ENCODE peak calls at places on chromosomes 12 and 14, in nine cellular contexts. D is PC-3, P is IMR-90, M is A549, E is SK-N-SH, A is neuronal stem cell, T is HCT116, V is GM23338, H is neural progenitor cell. L is an unnamed sample.
A peak's percentile ranks its signal among the peaks of the same experiment; 100 is the strongest.

GRCh38 chr12:84038241-84038640 is 874.4 kb downstream of the SLC6A15 start:
- DNase-seq in D (no peak), P (no peak), M (no peak), E (no peak), A (peak; percentile 26), T (no peak), V (peak; percentile 1), H (peak; percentile 79), L (no peak)

GRCh38 chr12:49019435-49020317 is 1.1 kb upstream of the PRKAG1 start:
- DNase-seq in D (peak; percentile 41), P (peak; percentile 23), M (peak; percentile 67), E (peak; percentile 74), A (no peak), T (no peak), V (peak; percentile 78), H (peak; percentile 38), L (no peak)

GRCh38 chr12:50551866-50552265 is 47.1 kb downstream of the DIP2B start:
- DNase-seq in D (no peak), P (no peak), M (no peak), E (no peak), A (no peak), T (no peak), V (no peak), H (no peak), L (no peak)

GRCh38 chr12:34372003-34372402 is 349.7 kb downstream of the ALG10 start:
- DNase-seq in D (no peak), P (no peak), M (no peak), E (no peak), A (no peak), T (no peak), V (no peak), H (no peak), L (no peak)

GRCh38 chr12:81627336-81628189 is 131.6 kb downstream of the PPFIA2 start:
- DNase-seq in D (peak; percentile 60), P (peak; percentile 36), M (peak; percentile 65), E (peak; percentile 26), A (peak; percentile 20), T (peak; percentile 52), V (peak; percentile 75), H (peak; percentile 63), L (peak; percentile 38)

GRCh38 chr14:32013083-32013482 is 64.0 kb upstream of the ARHGAP5 start:
- DNase-seq in D (no peak), P (no peak), M (peak; percentile 56), E (no peak), A (no peak), T (no peak), V (peak; percentile 75), H (peak; percentile 44), L (no peak)

GRCh38 chr14:69525896-69526295 is 41.4 kb downstream of the PLEKHD1 start:
- DNase-seq in D (no peak), P (no peak), M (no peak), E (no peak), A (no peak), T (no peak), V (no peak), H (no peak), L (no peak)

GRCh38 chr14:68246074-68246980 is 426.7 kb downstream of the RAD51B start:
- DNase-seq in D (peak; percentile 48), P (no peak), M (no peak), E (no peak), A (no peak), T (no peak), V (no peak), H (no peak), L (peak; percentile 71)

GRCh38 chr12:16586350-16587109 is 19.4 kb downstream of the LMO3 start:
- DNase-seq in D (no peak), P (peak; percentile 64), M (no peak), E (no peak), A (no peak), T (no peak), V (no peak), H (no peak), L (peak; percentile 89)

GRCh38 chr12:6076776-6077700 is 47.4 kb downstream of the VWF start:
- DNase-seq in D (no peak), P (no peak), M (no peak), E (no peak), A (no peak), T (no peak), V (no peak), H (no peak), L (no peak)

GRCh38 chr12:108179305-108179704 is 50.2 kb downstream of the WSCD2 start:
- DNase-seq in D (no peak), P (no peak), M (no peak), E (no peak), A (no peak), T (no peak), V (no peak), H (no peak), L (no peak)

GRCh38 chr14:55028066-55028465 is 1.0 kb downstream of the SOCS4 start:
- DNase-seq in D (peak; percentile 29), P (peak; percentile 11), M (no peak), E (peak; percentile 11), A (no peak), T (no peak), V (no peak), H (no peak), L (no peak)

GRCh38 chr14:55297611-55298323 is 26.5 kb downstream of the FBXO34 start:
- DNase-seq in D (peak; percentile 72), P (no peak), M (peak; percentile 42), E (no peak), A (no peak), T (no peak), V (peak; percentile 27), H (no peak), L (no peak)

GRCh38 chr12:93137656-93138612 is 208.8 kb upstream of the EEA1 start:
- DNase-seq in D (peak; percentile 96), P (peak; percentile 90), M (peak; percentile 60), E (no peak), A (no peak), T (peak; percentile 0), V (no peak), H (no peak), L (peak; percentile 87)

GRCh38 chr12:6222009-6222702 is 22.0 kb downstream of the CD9 start:
- DNase-seq in D (peak; percentile 75), P (no peak), M (no peak), E (no peak), A (peak; percentile 65), T (no peak), V (no peak), H (peak; percentile 67), L (no peak)

GRCh38 chr12:64082866-64083268 is 139.2 kb downstream of the KICS2 start:
- DNase-seq in D (no peak), P (no peak), M (peak; percentile 16), E (peak; percentile 30), A (no peak), T (no peak), V (no peak), H (no peak), L (no peak)

GRCh38 chr14:25607095-25607657 is 557.2 kb upstream of the STXBP6 start:
- DNase-seq in D (no peak), P (no peak), M (no peak), E (no peak), A (no peak), T (no peak), V (peak; percentile 45), H (peak; percentile 18), L (no peak)

GRCh38 chr14:64954491-64955240 is 12.1 kb upstream of the GPX2 start:
- DNase-seq in D (no peak), P (no peak), M (no peak), E (no peak), A (no peak), T (no peak), V (no peak), H (no peak), L (no peak)

GRCh38 chr14:102442241-102443211 is 67.0 kb downstream of the ANKRD9 start:
- DNase-seq in D (peak; percentile 95), P (peak; percentile 22), M (no peak), E (no peak), A (no peak), T (no peak), V (no peak), H (no peak), L (no peak)

GRCh38 chr12:53051058-53051880 is 1.4 kb downstream of the TNS2 start:
- DNase-seq in D (no peak), P (peak; percentile 70), M (peak; percentile 43), E (no peak), A (no peak), T (no peak), V (no peak), H (no peak), L (no peak)

DNA sequence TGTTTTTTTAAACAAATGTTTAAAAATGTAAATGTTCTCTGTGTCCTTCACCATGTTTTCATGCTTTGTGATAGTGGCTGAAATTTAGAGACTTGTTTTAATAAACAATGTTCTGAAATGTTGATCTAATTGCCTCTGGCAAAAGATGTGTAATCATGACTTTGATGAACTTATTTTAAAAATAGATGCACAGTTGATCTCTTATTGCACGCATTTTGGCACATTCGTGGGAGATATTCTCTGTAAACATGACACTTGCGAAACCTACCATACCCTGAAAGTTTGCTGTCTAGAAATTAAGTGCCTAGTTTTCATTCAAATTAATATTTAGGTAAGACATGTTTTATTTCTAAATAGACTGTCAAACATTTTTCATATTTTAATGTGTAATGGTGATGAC is 119.7 kb upstream of the DNM1L start:
- DNase-seq in D (no peak), P (peak; percentile 13), M (no peak), E (no peak), A (no peak), T (no peak), V (no peak), H (no peak), L (no peak)
- H3K4me2 ChIP-seq in D (no peak overlapping the region), P (peak overlapping the region; percentile 88), M (peak overlapping the region; percentile 0), E (no peak overlapping the region), A (no peak overlapping the region), T (no peak overlapping the region), V (no peak overlapping the region), H (peak overlapping the region; percentile 49), L (no peak overlapping the region)

GRCh38 chr12:113577464-113578121 is 105.9 kb upstream of the LHX5 start:
- DNase-seq in D (no peak), P (no peak), M (no peak), E (no peak), A (no peak), T (no peak), V (no peak), H (no peak), L (no peak)
- H3K4me2 ChIP-seq in D (no peak overlapping the region), P (no peak overlapping the region), M (no peak overlapping the region), E (no peak overlapping the region), A (no peak overlapping the region), T (no peak overlapping the region), V (no peak overlapping the region), H (no peak overlapping the region), L (no peak overlapping the region)

GRCh38 chr12:44307506-44308168 is 471.8 kb downstream of the TMEM117 start:
- DNase-seq in D (no peak), P (no peak), M (no peak), E (no peak), A (no peak), T (no peak), V (no peak), H (no peak), L (no peak)
- H3K4me2 ChIP-seq in D (no peak overlapping the region), P (no peak overlapping the region), M (no peak overlapping the region), E (no peak overlapping the region), A (no peak overlapping the region), T (no peak overlapping the region), V (no peak overlapping the region), H (no peak overlapping the region), L (no peak overlapping the region)

DNA sequence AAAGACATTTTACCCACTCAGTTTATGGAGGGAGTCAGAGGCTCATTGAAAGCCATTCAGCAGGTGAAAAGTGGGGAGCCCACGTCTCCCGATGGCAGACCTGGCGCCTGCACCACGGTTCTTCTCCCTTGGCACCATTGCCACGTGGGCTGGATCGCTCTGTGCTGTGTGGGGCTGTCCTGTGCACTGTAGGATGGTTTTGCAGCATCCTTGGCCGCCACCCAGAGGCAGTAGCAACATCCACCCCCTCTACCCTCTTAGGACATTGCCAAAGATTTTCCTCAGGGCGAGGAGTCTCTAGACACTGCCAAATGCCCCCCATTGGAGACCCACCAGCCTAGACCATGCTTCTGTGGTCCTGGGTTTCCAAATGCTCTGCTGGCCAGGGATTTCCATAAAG is 60.2 kb downstream of the SYNE3 start:
- DNase-seq in D (no peak), P (no peak), M (no peak), E (no peak), A (no peak), T (no peak), V (no peak), H (no peak), L (no peak)
- H3K4me2 ChIP-seq in D (no peak overlapping the region), P (no peak overlapping the region), M (no peak overlapping the region), E (no peak overlapping the region), A (no peak overlapping the region), T (no peak overlapping the region), V (no peak overlapping the region), H (no peak overlapping the region), L (no peak overlapping the region)